ENCODE peak calls at places on chromosomes 16 and 17, in four cellular contexts. P is effector memory CD8-positive, alpha-beta T cell; Q is stimulated activated CD8-positive, alpha-beta memory T cell treated with anti-CD3 and anti-CD28 coated beads, Interleukin-2, amount 100 ng/mL, for 48 hours; I is islet precursor cell. A is an unnamed sample.

GRCh38 chr16:84138824-84139627 is 6.0 kb downstream of the HSDL1 start:
- DNase-seq in P (no peak), Q (peak), I (no peak), A (no peak)

GRCh38 chr16:77387075-77387474 is 47.8 kb downstream of the ADAMTS18 start:
- DNase-seq in P (no peak), Q (no peak), I (no peak), A (no peak)

GRCh38 chr16:89422527-89422904 is 67.8 kb downstream of the ANKRD11 start:
- DNase-seq in P (no peak), Q (no peak), I (no peak), A (peak)

GRCh38 chr16:54672500-54672899 is 258.2 kb upstream of the IRX5 start:
- DNase-seq in P (no peak), Q (no peak), I (no peak), A (no peak)

GRCh38 chr17:67528751-67529436 is 151.8 kb downstream of the PITPNC1 start:
- DNase-seq in P (no peak), Q (no peak), I (peak), A (no peak)

GRCh38 chr17:50180066-50180465 is 14.3 kb downstream of the SGCA start:
- DNase-seq in P (no peak), Q (no peak), I (no peak), A (no peak)

GRCh38 chr17:43873815-43874214 is 26.8 kb downstream of the CD300LG start:
- DNase-seq in P (no peak), Q (no peak), I (no peak), A (no peak)

GRCh38 chr16:62225675-62226074 is 189.4 kb upstream of the CDH8 start:
- DNase-seq in P (no peak), Q (peak), I (peak), A (no peak)

GRCh38 chr16:2157480-2158261 is 2.1 kb downstream of the TRAF7 start:
- DNase-seq in P (no peak), Q (no peak), I (no peak), A (no peak)

GRCh38 chr16:86663691-86664517 is 85.6 kb downstream of the FOXL1 start:
- DNase-seq in P (no peak), Q (peak), I (no peak), A (no peak)

GRCh38 chr17:77419095-77419494 is 278.3 kb downstream of the SEC14L1 start:
- DNase-seq in P (no peak), Q (no peak), I (no peak), A (no peak)

GRCh38 chr17:28916302-28916934 is 13.5 kb upstream of the DHRS13 start:
- DNase-seq in P (no peak), Q (no peak), I (no peak), A (no peak)

GRCh38 chr17:28478940-28479615 is 5.6 kb downstream of the SLC13A2 start:
- DNase-seq in P (no peak), Q (no peak), I (no peak), A (no peak)

GRCh38 chr16:87828071-87828971 is 41.0 kb downstream of the SLC7A5 start:
- DNase-seq in P (no peak), Q (no peak), I (no peak), A (no peak)

GRCh38 chr17:58865301-58865700 is 109.6 kb downstream of the PPM1E start:
- DNase-seq in P (no peak), Q (no peak), I (no peak), A (no peak)

GRCh38 chr16:4015991-4016325 is 100.3 kb downstream of the ADCY9 start:
- DNase-seq in P (no peak), Q (no peak), I (no peak), A (no peak)

GRCh38 chr17:51166987-51167931 is 1.0 kb downstream of the NME2 start:
- DNase-seq in P (peak), Q (peak), I (peak), A (peak)

GRCh38 chr16:85917959-85918358 is 19.0 kb downstream of the IRF8 start:
- DNase-seq in P (no peak), Q (no peak), I (no peak), A (no peak)

GRCh38 chr17:16926591-16927451 is 45.1 kb downstream of the TNFRSF13B start:
- DNase-seq in P (no peak), Q (no peak), I (peak), A (no peak)

GRCh38 chr16:31088459-31089183 is at the start of gene PRSS53:
- DNase-seq in P (no peak), Q (no peak), I (no peak), A (no peak)

GRCh38 chr16:53768593-53768992 is 64.6 kb downstream of the FTO start:
- DNase-seq in P (no peak), Q (no peak), I (no peak), A (no peak)

GRCh38 chr16:11225677-11226549 is 30.1 kb downstream of the SOCS1 start:
- DNase-seq in P (no peak), Q (no peak), I (no peak), A (no peak)

GRCh38 chr16:1290860-1291575 is 18.4 kb upstream of the UBE2I start:
- DNase-seq in P (no peak), Q (no peak), I (no peak), A (no peak)

GRCh38 chr16:2846511-2847310 is 11.3 kb downstream of the PRSS22 start:
- DNase-seq in P (no peak), Q (no peak), I (peak), A (no peak)

GRCh38 chr16:83402969-83403368 is 404.8 kb upstream of the HSBP1 start:
- DNase-seq in P (no peak), Q (no peak), I (no peak), A (no peak)

GRCh38 chr16:14325921-14326401 is 254.8 kb downstream of the MRTFB start:
- DNase-seq in P (no peak), Q (no peak), I (no peak), A (no peak)

GRCh38 chr16:87662254-87663204 is 60.2 kb downstream of the JPH3 start:
- DNase-seq in P (no peak), Q (no peak), I (no peak), A (no peak)

GRCh38 chr17:10557422-10557821 is 8.0 kb upstream of the MYH2 start:
- DNase-seq in P (no peak), Q (no peak), I (no peak), A (no peak)

GRCh38 chr16:179431-179830 is 828 bp upstream of the HBQ1 start:
- DNase-seq in P (no peak), Q (no peak), I (no peak), A (no peak)

GRCh38 chr17:7650509-7651096 is at the start of gene ATP1B2:
- DNase-seq in P (peak), Q (peak), I (peak), A (no peak)

GRCh38 chr17:77968788-77969187 is 10.3 kb downstream of the TNRC6C start:
- DNase-seq in P (no peak), Q (no peak), I (no peak), A (no peak)

GRCh38 chr17:15377608-15378007 is 36.2 kb upstream of the TEKT3 start:
- DNase-seq in P (no peak), Q (no peak), I (peak), A (no peak)

GRCh38 chr17:50055426-50056216 is at the start of gene ITGA3:
- DNase-seq in P (peak), Q (peak), I (peak), A (peak)

GRCh38 chr16:47143677-47144558 is at the start of gene NETO2:
- DNase-seq in P (peak), Q (peak), I (peak), A (peak)